ENCODE peak calls at places on chromosomes 12 and 14, in nine cellular contexts. Z is Panc1, V is transverse colon, Q is HepG2, L is SK-N-SH, U is upper lobe of left lung, R is suprapubic skin, A is K562, I is HCT116. G is an unnamed sample.
A peak's percentile ranks its signal among the peaks of the same experiment; 100 is the strongest.

GRCh38 chr12:116540617-116541152 is 18.5 kb upstream of the MAP1LC3B2 start:
- DNase-seq in Z (no peak), V (no peak), Q (no peak), L (no peak), U (no peak), R (no peak), A (no peak), I (no peak), G (no peak)

GRCh38 chr14:21990116-21990515 is 316.5 kb upstream of the OR4E1 start:
- DNase-seq in Z (no peak), V (no peak), Q (no peak), L (peak; percentile 2), U (no peak), R (no peak), A (no peak), I (no peak), G (no peak)

GRCh38 chr14:51188566-51189185 is 51.4 kb upstream of the TMX1 start:
- DNase-seq in Z (no peak), V (no peak), Q (no peak), L (no peak), U (no peak), R (no peak), A (no peak), I (no peak), G (no peak)

GRCh38 chr14:74349757-74350156 is 1.5 kb downstream of the VRTN start:
- DNase-seq in Z (no peak), V (peak; percentile 24), Q (no peak), L (no peak), U (no peak), R (no peak), A (no peak), I (no peak), G (no peak)

GRCh38 chr12:49872781-49873181 is 29.9 kb upstream of the BCDIN3D start:
- DNase-seq in Z (no peak), V (no peak), Q (no peak), L (no peak), U (no peak), R (no peak), A (no peak), I (no peak), G (no peak)

GRCh38 chr14:23725980-23726746 is 90.0 kb downstream of the DHRS2 start:
- DNase-seq in Z (no peak), V (no peak), Q (no peak), L (no peak), U (no peak), R (no peak), A (no peak), I (no peak), G (no peak)

GRCh38 chr12:4027412-4027811 is 154.2 kb upstream of the PARP11 start:
- DNase-seq in Z (no peak), V (no peak), Q (peak; percentile 48), L (no peak), U (peak; percentile 27), R (no peak), A (no peak), I (no peak), G (peak; percentile 79)

GRCh38 chr12:113891737-113892520 is 74.2 kb downstream of the RBM19 start:
- DNase-seq in Z (no peak), V (no peak), Q (no peak), L (no peak), U (no peak), R (no peak), A (no peak), I (peak; percentile 37), G (no peak)

GRCh38 chr14:72980863-72981262 is 46.0 kb downstream of the ZFYVE1 start:
- DNase-seq in Z (no peak), V (no peak), Q (no peak), L (no peak), U (no peak), R (no peak), A (no peak), I (no peak), G (peak; percentile 22)

GRCh38 chr14:67493092-67493717 is 4.7 kb upstream of the TMEM229B start:
- DNase-seq in Z (no peak), V (no peak), Q (no peak), L (no peak), U (no peak), R (no peak), A (no peak), I (no peak), G (no peak)

GRCh38 chr14:31937730-31938346 is 139.3 kb upstream of the ARHGAP5 start:
- DNase-seq in Z (peak; percentile 89), V (peak; percentile 70), Q (peak; percentile 98), L (no peak), U (peak; percentile 41), R (no peak), A (peak; percentile 79), I (peak; percentile 91), G (no peak)

GRCh38 chr12:90280033-90280432 is 571.4 kb upstream of the ATP2B1 start:
- DNase-seq in Z (no peak), V (no peak), Q (no peak), L (no peak), U (no peak), R (no peak), A (no peak), I (no peak), G (no peak)

GRCh38 chr12:14962180-14962579 is 779 bp upstream of the ARHGDIB start:
- DNase-seq in Z (no peak), V (no peak), Q (no peak), L (no peak), U (no peak), R (no peak), A (no peak), I (no peak), G (no peak)

GRCh38 chr14:59126714-59127436 is 61.6 kb upstream of the DAAM1 start:
- DNase-seq in Z (peak; percentile 30), V (no peak), Q (peak; percentile 61), L (peak; percentile 64), U (no peak), R (no peak), A (peak; percentile 55), I (peak; percentile 61), G (no peak)

GRCh38 chr14:80427101-80427500 is 215.8 kb upstream of the DIO2 start:
- DNase-seq in Z (no peak), V (no peak), Q (no peak), L (no peak), U (no peak), R (no peak), A (no peak), I (no peak), G (no peak)
- TF ChIP-seq POLR2AphosphoS5 in Z (no peak), V (no peak), Q (no peak), L (no peak), U (no peak), R (no peak), A (no peak), I (no peak), G (no peak)

GRCh38 chr14:96838449-96838848 is 41.3 kb downstream of the VRK1 start:
- DNase-seq in Z (no peak), V (no peak), Q (no peak), L (no peak), U (no peak), R (no peak), A (no peak), I (no peak), G (no peak)
- H3K36me3 ChIP-seq in Z (peaks cover 5% of the 10 kb centered on the region), V (no peaks in the 10 kb centered on the region), Q (peaks cover 2% of the 10 kb centered on the region), L (peaks cover 21% of the 10 kb centered on the region), U (peaks cover 4% of the 10 kb centered on the region), R (peaks cover 5% of the 10 kb centered on the region), A (peaks cover 86% of the 10 kb centered on the region), I (peaks cover 17% of the 10 kb centered on the region), G (no peaks in the 10 kb centered on the region)

DNA sequence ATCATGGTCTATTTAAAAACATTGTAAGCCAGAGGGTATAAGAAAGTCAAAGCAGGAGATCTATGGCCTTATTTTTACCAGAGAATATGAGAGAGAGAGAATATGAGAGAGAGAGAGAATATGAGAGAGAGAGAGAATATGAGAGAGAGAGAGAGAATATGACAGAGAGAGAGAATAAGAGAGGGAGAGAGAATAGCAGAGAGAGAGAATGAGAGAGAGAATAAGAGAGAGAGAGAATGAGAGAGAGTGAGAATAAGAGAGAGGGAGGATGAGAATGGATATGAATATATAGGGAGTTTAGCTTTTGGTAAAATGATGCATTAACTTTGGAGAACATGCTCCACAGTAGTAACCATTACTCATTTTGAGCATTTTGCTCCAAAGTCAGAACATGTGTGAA is 48.0 kb upstream of the ALG10B start:
- DNase-seq in Z (no peak), V (no peak), Q (no peak), L (no peak), U (no peak), R (no peak), A (no peak), I (no peak), G (no peak)
- H3K9me3 ChIP-seq in Z (no peaks in the 10 kb centered on the region), V (no peaks in the 10 kb centered on the region), Q (peaks cover 53% of the 10 kb centered on the region), L (no peaks in the 10 kb centered on the region), U (no peaks in the 10 kb centered on the region), R (no peaks in the 10 kb centered on the region), A (no peaks in the 10 kb centered on the region), I (no peaks in the 10 kb centered on the region), G (no peaks in the 10 kb centered on the region)

GRCh38 chr14:69693145-69693544 is 73.8 kb upstream of the SRSF5 start:
- DNase-seq in Z (no peak), V (peak; percentile 61), Q (no peak), L (no peak), U (peak; percentile 63), R (no peak), A (no peak), I (no peak), G (peak; percentile 81)

GRCh38 chr14:69694730-69695663 is 71.9 kb upstream of the SRSF5 start:
- DNase-seq in Z (no peak), V (no peak), Q (no peak), L (no peak), U (peak; percentile 47), R (no peak), A (no peak), I (no peak), G (no peak)

GRCh38 chr14:69692542-69693053 is 74.3 kb upstream of the SRSF5 start:
- DNase-seq in Z (no peak), V (no peak), Q (no peak), L (no peak), U (no peak), R (no peak), A (no peak), I (no peak), G (no peak)

GRCh38 chr14:69695664-69696527 is 71.0 kb upstream of the SRSF5 start:
- DNase-seq in Z (no peak), V (peak; percentile 76), Q (no peak), L (peak; percentile 67), U (peak; percentile 75), R (no peak), A (peak; percentile 54), I (no peak), G (peak; percentile 87)

DNA sequence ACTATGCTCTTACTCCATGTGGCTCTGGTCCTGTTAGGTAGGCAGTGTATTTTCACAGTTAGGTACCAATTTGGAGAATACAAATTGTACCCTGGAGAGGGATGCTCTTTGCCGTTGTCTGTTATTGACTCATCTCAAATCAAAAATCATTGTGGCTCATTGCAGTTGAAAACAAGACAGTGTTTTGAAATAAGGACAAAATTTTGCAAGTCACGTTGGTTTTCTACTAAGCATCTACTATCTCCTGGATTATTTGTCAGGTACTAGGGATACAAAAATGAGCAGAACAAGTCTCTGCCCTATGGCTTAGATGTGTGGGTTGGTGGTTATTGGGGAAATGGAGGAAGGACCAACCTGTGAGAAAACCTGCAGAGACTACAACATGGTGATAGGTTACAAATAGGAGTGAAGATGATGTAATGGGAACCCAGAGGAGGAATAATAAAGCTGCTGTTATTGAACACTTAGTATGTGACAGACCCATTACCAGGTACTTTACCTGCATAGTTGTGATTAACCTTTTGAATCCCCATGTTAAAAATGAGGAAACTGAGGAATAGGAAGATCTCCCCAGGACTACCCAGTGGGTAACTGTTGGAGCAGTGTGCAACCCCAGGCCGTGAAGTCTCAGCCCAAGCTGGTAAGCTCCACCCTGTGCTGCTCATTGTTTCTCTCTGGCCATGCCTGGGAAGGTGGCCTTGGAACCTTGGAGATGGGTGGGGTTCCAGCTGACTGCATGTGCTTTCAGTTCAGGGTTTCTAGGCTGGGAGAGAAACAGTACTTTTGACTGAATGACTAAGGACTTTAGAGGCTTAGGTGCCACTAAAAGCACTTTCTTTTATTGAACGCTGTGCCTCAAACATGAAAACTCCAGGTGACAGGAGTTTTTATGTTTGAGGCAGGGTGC is 72.9 kb upstream of the SRSF5 start:
- DNase-seq in Z (no peak), V (peak; percentile 84), Q (peak; percentile 86), L (no peak), U (peak; percentile 63), R (no peak), A (peak; percentile 66), I (no peak), G (peak; percentile 81)
- TF ChIP-seq POLR2AphosphoS5 in Z (no peak), V (peak; percentile 22), Q (no peak), L (no peak), U (no peak), R (no peak), A (no peak), I (no peak), G (no peak)